ENCODE peak calls at places on chromosomes 12 and 14, in ten cellular contexts. O is stomach; M is GM23248; W is H7; K is endodermal cell; H is CD8-positive, alpha-beta memory T cell; I is heart right ventricle; L is naive thymus-derived CD4-positive, alpha-beta T cell; V is breast epithelium; J is mesendoderm. Q is an unnamed sample. For H3K36me3, the result is how much of the 10 kb centered on the place peaks cover.

GRCh38 chr12:54251667-54252284 is 28.1 kb downstream of the CBX5 start:
- DNase-seq in H (no peak), O (no peak), J (peak), I (no peak), W (peak), M (peak), V (no peak), L (peak), K (no peak), Q (no peak)

GRCh38 chr12:1812650-1813302 is 7.6 kb upstream of the LRTM2 start:
- DNase-seq in H (no peak), I (no peak), J (no peak), W (no peak), K (no peak), L (no peak), V (no peak), O (peak), M (peak), Q (no peak)

GRCh38 chr12:128792398-128792797 is 31.4 kb downstream of the SLC15A4 start:
- DNase-seq in L (no peak), J (no peak), K (peak), V (no peak), O (peak), H (no peak), I (no peak), W (no peak), M (no peak), Q (no peak)

GRCh38 chr12:12927211-12928079 is 24.5 kb downstream of the GPRC5D start:
- DNase-seq in L (peak), J (peak), K (no peak), O (peak), M (no peak), I (peak), V (peak), H (peak), W (no peak), Q (no peak)

GRCh38 chr12:43789941-43790340 is 16.2 kb downstream of the TWF1 start:
- DNase-seq in L (no peak), I (no peak), M (peak), H (no peak), W (no peak), V (no peak), K (no peak), O (no peak), J (peak), Q (no peak)

GRCh38 chr14:103372552-103373304 is 12.5 kb upstream of the MARK3 start:
- DNase-seq in L (no peak), I (no peak), K (no peak), H (no peak), J (peak), O (peak), W (peak), M (peak), V (no peak), Q (peak)

GRCh38 chr12:125280482-125281377 is 215.5 kb downstream of the AACS start:
- DNase-seq in V (no peak), M (no peak), I (no peak), K (peak), W (peak), J (peak), H (no peak), L (no peak), O (no peak), Q (no peak)

GRCh38 chr14:104085032-104085888 is at the start of gene ASPG:
- DNase-seq in H (peak), L (no peak), J (peak), O (peak), V (no peak), I (peak), W (peak), K (peak), M (no peak), Q (no peak)

GRCh38 chr12:124655317-124656213 is 88.2 kb upstream of the NCOR2 start:
- DNase-seq in M (peak), H (no peak), L (no peak), J (peak), V (peak), O (peak), W (peak), K (peak), I (peak), Q (peak)

GRCh38 chr12:22029491-22029890 is 16.5 kb upstream of the CMAS start:
- DNase-seq in L (no peak), I (no peak), V (no peak), K (no peak), M (no peak), J (no peak), O (no peak), H (no peak), W (no peak), Q (no peak)

GRCh38 chr12:29546000-29546399 is 48.5 kb upstream of the OVCH1 start:
- DNase-seq in L (no peak), M (no peak), H (no peak), V (no peak), J (peak), W (no peak), K (peak), I (no peak), O (no peak), Q (no peak)

GRCh38 chr14:22598896-22599244 is 770 bp downstream of the ABHD4 start:
- DNase-seq in O (peak), J (peak), M (peak), V (peak), I (no peak), H (peak), L (no peak), W (peak), K (peak), Q (no peak)

GRCh38 chr12:121783771-121784170 is 9.7 kb downstream of the RHOF start:
- DNase-seq in K (no peak), J (no peak), H (no peak), I (no peak), M (peak), L (no peak), V (no peak), W (no peak), O (no peak), Q (no peak)

GRCh38 chr14:92615451-92615850 is 101.9 kb downstream of the RIN3 start:
- DNase-seq in W (no peak), V (no peak), M (no peak), O (no peak), L (peak), K (peak), J (peak), I (no peak), H (peak), Q (no peak)

GRCh38 chr12:54959291-54960018 is 25.1 kb downstream of the TESPA1 start:
- DNase-seq in V (no peak), J (peak), K (no peak), H (no peak), O (no peak), I (no peak), L (no peak), M (no peak), W (no peak), Q (no peak)

GRCh38 chr12:51972424-51972812 is 20.9 kb downstream of the ACVR1B start:
- DNase-seq in H (no peak), K (no peak), L (no peak), W (no peak), M (no peak), J (peak), V (no peak), O (no peak), I (no peak), Q (no peak)

GRCh38 chr12:114221976-114222630 is 183.8 kb downstream of the TBX5 start:
- DNase-seq in O (no peak), K (peak), M (peak), L (no peak), V (no peak), J (peak), H (no peak), W (no peak), I (no peak), Q (no peak)

GRCh38 chr12:12606793-12607589 is 4.7 kb upstream of the CREBL2 start:
- DNase-seq in L (no peak), O (no peak), H (no peak), M (peak), K (no peak), I (no peak), V (no peak), W (no peak), J (peak), Q (peak)

GRCh38 chr14:50853891-50854290 is 18.0 kb upstream of the ABHD12B start:
- DNase-seq in I (no peak), O (no peak), K (no peak), W (no peak), J (no peak), M (no peak), L (no peak), V (no peak), H (no peak), Q (no peak)

GRCh38 chr14:101473795-101474562 is 87.3 kb upstream of the DIO3 start:
- DNase-seq in K (no peak), J (no peak), M (no peak), H (no peak), L (no peak), W (no peak), O (peak), I (no peak), V (no peak), Q (no peak)

GRCh38 chr12:91001306-91001705 is 3.5 kb downstream of the EPYC start:
- DNase-seq in L (no peak), H (no peak), J (no peak), W (no peak), K (no peak), V (no peak), M (no peak), I (no peak), O (no peak), Q (no peak)

GRCh38 chr12:50057000-50057841 is at the start of gene ASIC1:
- DNase-seq in M (peak), V (peak), L (no peak), I (peak), W (peak), O (peak), H (no peak), J (peak), K (peak), Q (no peak)

GRCh38 chr14:81565441-81566290 is 32.0 kb upstream of the SEL1L start:
- DNase-seq in I (no peak), K (peak), L (no peak), O (no peak), J (peak), H (no peak), M (peak), V (no peak), W (peak), Q (no peak)
- H3K36me3 ChIP-seq in I (under half), K (under half), L (under half), O (under half), J (under half), H (under half), M (under half), V (under half), W (under half), Q (under half)

GRCh38 chr12:102419094-102419764 is 61.1 kb downstream of the IGF1 start:
- DNase-seq in H (no peak), L (no peak), K (no peak), I (no peak), M (no peak), W (no peak), O (no peak), V (no peak), J (no peak), Q (no peak)
- H3K36me3 ChIP-seq in H (under half), L (under half), K (under half), I (under half), M (under half), W (under half), O (under half), V (under half), J (under half), Q (under half)

DNA sequence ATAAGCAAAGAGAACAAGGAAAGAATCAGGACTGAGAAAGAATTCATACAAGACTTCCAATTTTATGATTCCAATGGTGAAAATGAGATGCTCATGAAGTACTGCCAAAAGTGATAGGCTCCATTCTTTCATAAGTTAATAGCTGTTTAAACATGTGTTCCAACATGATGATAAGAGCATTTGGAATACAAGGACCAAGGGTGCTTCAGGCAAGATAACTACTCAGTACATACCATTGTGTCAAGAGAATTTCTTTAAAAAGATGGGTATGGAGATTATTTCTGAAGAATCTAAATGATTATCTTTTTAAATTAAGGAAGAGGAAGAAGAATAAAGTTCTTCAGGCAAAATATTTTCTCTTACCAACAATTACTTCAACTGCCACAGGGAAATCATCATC is 258.1 kb downstream of the MED13L start:
- DNase-seq in V (no peak), O (no peak), K (no peak), W (no peak), J (no peak), L (no peak), H (no peak), M (no peak), I (no peak), Q (no peak)
- H3K36me3 ChIP-seq in V (under half), O (under half), K (half or more), W (under half), J (under half), L (under half), H (under half), M (under half), I (under half), Q (under half)

DNA sequence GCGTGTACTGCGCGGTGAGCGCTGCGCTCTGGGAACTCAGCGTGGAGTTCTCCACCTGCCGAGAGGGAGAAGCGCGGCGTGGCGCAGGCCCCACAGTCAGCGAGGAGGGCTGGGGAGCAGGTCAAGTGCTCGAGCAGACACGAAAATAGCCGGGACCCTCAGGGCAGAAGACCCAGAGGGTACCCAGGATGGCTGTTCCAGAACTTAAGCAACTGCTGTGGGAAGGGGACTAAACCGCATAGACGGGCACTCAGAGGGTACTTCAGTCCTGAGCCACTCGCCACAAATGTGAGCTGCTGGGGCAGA is 59.4 kb upstream of the GPR68 start:
- DNase-seq in V (no peak), M (no peak), K (no peak), H (no peak), O (no peak), L (no peak), I (no peak), W (no peak), J (no peak), Q (no peak)
- H3K36me3 ChIP-seq in V (under half), M (under half), K (half or more), H (half or more), O (half or more), L (half or more), I (under half), W (under half), J (under half), Q (under half)